ENCODE peak calls at places on chromosomes 7 and 10, in eight cellular contexts. C is bronchial epithelial cell, E is RWPE2, Y is RWPE1, P is kidney epithelial cell, O is neural progenitor cell, K is WTC11, M is AG09309. B is an unnamed sample.

GRCh38 chr7:23469150-23469960 is 936 bp downstream of the IGF2BP3 start:
- DNase-seq in Y (no peak), E (no peak), C (no peak), M (no peak), O (peak), K (no peak), P (no peak), B (peak)

GRCh38 chr10:63115732-63116383 is 17.3 kb upstream of the NRBF2 start:
- DNase-seq in C (peak), P (no peak), E (peak), O (peak), K (no peak), Y (peak), M (peak), B (peak)

GRCh38 chr10:62812672-62813439 is 3.3 kb downstream of the EGR2 start:
- DNase-seq in P (no peak), O (no peak), C (no peak), Y (no peak), K (no peak), E (no peak), M (no peak), B (no peak)

GRCh38 chr10:128839134-128839533 is 627.9 kb upstream of the MGMT start:
- DNase-seq in P (no peak), K (no peak), C (no peak), M (no peak), E (no peak), Y (no peak), O (no peak), B (no peak)

GRCh38 chr10:96863922-96864543 is 31.9 kb downstream of the LCOR start:
- DNase-seq in O (no peak), M (no peak), C (peak), K (no peak), E (no peak), P (peak), Y (peak), B (no peak)

GRCh38 chr7:51590746-51591145 is 274.1 kb upstream of the COBL start:
- DNase-seq in K (peak), M (no peak), E (no peak), O (peak), C (no peak), Y (no peak), P (no peak), B (no peak)

GRCh38 chr7:47885309-47886000 is 62.8 kb downstream of the PKD1L1 start:
- DNase-seq in M (no peak), O (no peak), K (no peak), P (no peak), E (no peak), Y (no peak), C (no peak), B (no peak)

GRCh38 chr10:24814568-24815313 is 91.1 kb upstream of the ARHGAP21 start:
- DNase-seq in E (peak), O (no peak), M (no peak), Y (peak), K (no peak), C (peak), P (peak), B (no peak)

GRCh38 chr10:6583447-6583846 is 3.4 kb upstream of the PRKCQ start:
- DNase-seq in Y (no peak), C (no peak), M (no peak), O (no peak), E (no peak), K (no peak), P (no peak), B (no peak)

GRCh38 chr7:112510032-112510742 is 29.4 kb downstream of the LSMEM1 start:
- DNase-seq in M (peak), K (no peak), E (no peak), Y (no peak), O (no peak), C (peak), P (no peak), B (no peak)

GRCh38 chr10:43305881-43306280 is 39.0 kb upstream of the RASGEF1A start:
- DNase-seq in M (no peak), Y (no peak), O (no peak), C (peak), P (no peak), E (no peak), K (no peak), B (no peak)

GRCh38 chr10:3907514-3907913 is 122.5 kb upstream of the KLF6 start:
- DNase-seq in Y (no peak), O (no peak), E (no peak), C (no peak), K (no peak), P (no peak), M (no peak), B (no peak)

GRCh38 chr7:1849351-1849951 is 179.4 kb downstream of the ELFN1 start:
- DNase-seq in C (no peak), P (no peak), Y (no peak), E (peak), O (no peak), M (no peak), K (peak), B (no peak)

GRCh38 chr7:90421648-90422047 is 18.4 kb downstream of the CLDN12 start:
- DNase-seq in K (no peak), E (no peak), Y (no peak), O (no peak), C (no peak), M (no peak), P (no peak), B (no peak)

GRCh38 chr10:130181858-130182257 is 45.7 kb downstream of the GLRX3 start:
- DNase-seq in K (no peak), C (no peak), O (no peak), M (no peak), Y (no peak), P (no peak), E (no peak), B (no peak)

GRCh38 chr10:130174343-130174742 is 38.2 kb downstream of the GLRX3 start:
- DNase-seq in E (no peak), C (no peak), P (no peak), M (no peak), Y (no peak), O (no peak), K (no peak), B (no peak)

GRCh38 chr10:130175074-130175473 is 38.9 kb downstream of the GLRX3 start:
- DNase-seq in C (no peak), P (no peak), O (no peak), E (no peak), K (no peak), Y (no peak), M (no peak), B (no peak)

GRCh38 chr10:130177250-130177649 is 41.1 kb downstream of the GLRX3 start:
- DNase-seq in M (no peak), O (no peak), Y (no peak), K (no peak), E (no peak), C (no peak), P (no peak), B (no peak)

GRCh38 chr10:130179640-130180039 is 43.4 kb downstream of the GLRX3 start:
- DNase-seq in P (peak), O (peak), E (no peak), K (peak), C (peak), Y (peak), M (peak), B (no peak)
- TF ChIP-seq CTCF in P (peak), O (peak), E (peak), K (no peak), C (peak), Y (peak), M (peak), B (peak)

GRCh38 chr7:151311294-151311864 is 30.2 kb upstream of the NUB1 start:
- DNase-seq in C (no peak), O (peak), P (no peak), K (peak), M (no peak), E (no peak), Y (no peak), B (no peak)
- TF ChIP-seq CTCF in C (no peak), O (peak), P (peak), K (peak), M (peak), E (no peak), Y (peak), B (peak)

GRCh38 chr7:66427956-66428355 is 200.7 kb upstream of the KCTD7 start:
- DNase-seq in C (no peak), O (no peak), E (no peak), M (no peak), P (no peak), Y (no peak), K (no peak), B (no peak)

GRCh38 chr7:66421830-66422229 is 206.9 kb upstream of the KCTD7 start:
- DNase-seq in Y (no peak), M (no peak), C (no peak), K (no peak), E (no peak), O (no peak), P (no peak), B (no peak)

GRCh38 chr7:66426332-66426731 is 202.3 kb upstream of the KCTD7 start:
- DNase-seq in Y (no peak), E (no peak), M (no peak), O (no peak), P (no peak), K (no peak), C (no peak), B (no peak)

GRCh38 chr7:66426996-66427395 is 201.7 kb upstream of the KCTD7 start:
- DNase-seq in K (no peak), M (no peak), E (no peak), P (no peak), O (no peak), Y (no peak), C (no peak), B (no peak)

DNA sequence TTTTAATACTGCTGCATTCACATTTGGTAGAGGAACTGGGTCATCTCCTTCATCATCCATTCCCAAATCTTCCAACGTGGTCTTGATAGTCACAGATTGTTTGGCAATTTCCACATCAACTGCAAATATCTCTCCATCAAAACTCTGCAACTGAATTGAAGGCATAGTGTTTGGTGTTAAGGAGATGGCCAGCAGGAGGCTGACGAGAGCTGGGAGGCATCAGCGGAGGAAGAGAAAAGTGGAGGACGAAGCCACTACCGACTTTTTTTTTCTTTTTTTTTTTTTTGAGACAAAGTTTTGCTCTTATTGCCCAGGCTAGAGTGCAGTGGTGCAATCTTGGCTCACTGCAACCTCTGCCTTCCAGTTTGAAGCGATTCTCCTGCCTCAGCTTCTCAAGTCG is 205.0 kb upstream of the KCTD7 start:
- DNase-seq in M (no peak), P (no peak), C (no peak), Y (no peak), O (no peak), K (no peak), E (no peak), B (no peak)
- TF ChIP-seq CTCF in M (no peak), P (no peak), C (no peak), Y (no peak), O (peak), K (no peak), E (no peak), B (no peak)

GRCh38 chr7:18703743-18704142 is 208.2 kb downstream of the HDAC9 start:
- DNase-seq in M (no peak), E (no peak), K (no peak), O (no peak), Y (no peak), P (no peak), C (no peak), B (no peak)
- TF ChIP-seq CTCF in M (no peak), E (no peak), K (no peak), O (no peak), Y (no peak), P (no peak), C (no peak), B (no peak)

GRCh38 chr10:12909836-12910185 is 91.7 kb downstream of the CCDC3 start:
- DNase-seq in C (peak), M (no peak), P (no peak), K (no peak), Y (peak), O (no peak), E (no peak), B (no peak)
- TF ChIP-seq CTCF in C (no peak), M (no peak), P (no peak), K (no peak), Y (no peak), O (no peak), E (no peak), B (no peak)